ENCODE peak calls at places on chromosome 20, in seven cellular contexts. S is prostate gland, A is body of pancreas, Y is ovary, H is Peyer's patch, O is heart left ventricle, I is IMR-90. V is an unnamed sample. For H3K4me1, the result is how much of the 10 kb centered on the place peaks cover.

GRCh38 chr20:1291191-1291741 is 25.2 kb downstream of the SNPH start:
- DNase-seq in A (no peak), S (no peak), Y (no peak), I (peak), O (no peak), H (no peak), V (no peak)

GRCh38 chr20:13930246-13930645 is 60.2 kb downstream of the SEL1L2 start:
- DNase-seq in I (no peak), O (no peak), A (no peak), H (no peak), Y (no peak), S (no peak), V (no peak)

GRCh38 chr20:8443464-8444072 is 311.5 kb downstream of the PLCB1 start:
- DNase-seq in H (no peak), S (no peak), O (no peak), I (no peak), Y (no peak), A (no peak), V (no peak)

GRCh38 chr20:24547967-24548366 is 78.5 kb downstream of the SYNDIG1 start:
- DNase-seq in I (no peak), S (no peak), O (no peak), Y (no peak), H (no peak), A (no peak), V (no peak)

GRCh38 chr20:38057351-38057972 is 23.9 kb downstream of the RPRD1B start:
- DNase-seq in O (peak), A (peak), S (peak), H (peak), I (peak), Y (peak), V (peak)

GRCh38 chr20:62929051-62929538 is 2.8 kb upstream of the DIDO1 start:
- DNase-seq in I (peak), A (peak), H (peak), O (peak), S (peak), Y (peak), V (peak)

GRCh38 chr20:32893878-32894483 is 35.3 kb downstream of the EFCAB8 start:
- DNase-seq in S (no peak), I (peak), O (no peak), H (no peak), Y (no peak), A (no peak), V (no peak)

GRCh38 chr20:258963-259362 is 1.4 kb downstream of the DEFB132 start:
- DNase-seq in Y (no peak), A (no peak), S (no peak), H (no peak), I (peak), O (no peak), V (no peak)

GRCh38 chr20:50085481-50086365 is 27.2 kb downstream of the UBE2V1 start:
- DNase-seq in H (peak), O (no peak), Y (peak), I (peak), A (peak), S (peak), V (peak)
- H3K4me3 ChIP-seq in H (no peak), O (peak), Y (no peak), I (no peak), A (no peak), S (no peak), V (no peak)

GRCh38 chr20:10511507-10512231 is 76.6 kb downstream of the SLX4IP start:
- DNase-seq in Y (peak), I (peak), S (peak), A (peak), O (peak), H (peak), V (peak)
- H3K4me1 ChIP-seq in Y (under half), I (under half), S (under half), A (under half), O (under half), H (under half), V (under half)

GRCh38 chr20:35277127-35277526 is 795 bp downstream of the MMP24OS start:
- DNase-seq in Y (no peak), O (no peak), A (no peak), H (no peak), S (no peak), I (no peak), V (no peak)

GRCh38 chr20:35277531-35278395 is at the start of gene MMP24OS:
- DNase-seq in Y (peak), I (peak), O (peak), A (peak), S (peak), H (peak), V (peak)

GRCh38 chr20:35274172-35275092 is 3.5 kb downstream of the MMP24OS start:
- DNase-seq in Y (no peak), S (no peak), H (no peak), O (no peak), I (no peak), A (no peak), V (no peak)

GRCh38 chr20:35276408-35276807 is 1.5 kb downstream of the MMP24OS start:
- DNase-seq in H (no peak), A (no peak), O (no peak), Y (no peak), I (no peak), S (no peak), V (no peak)

GRCh38 chr20:35275741-35276251 is 2.1 kb downstream of the MMP24OS start:
- DNase-seq in I (no peak), H (no peak), O (no peak), S (no peak), A (no peak), Y (no peak), V (no peak)
- TF ChIP-seq POLR2A in I (peak), H (no peak), O (no peak), S (no peak), A (no peak), Y (no peak), V (no peak)

DNA sequence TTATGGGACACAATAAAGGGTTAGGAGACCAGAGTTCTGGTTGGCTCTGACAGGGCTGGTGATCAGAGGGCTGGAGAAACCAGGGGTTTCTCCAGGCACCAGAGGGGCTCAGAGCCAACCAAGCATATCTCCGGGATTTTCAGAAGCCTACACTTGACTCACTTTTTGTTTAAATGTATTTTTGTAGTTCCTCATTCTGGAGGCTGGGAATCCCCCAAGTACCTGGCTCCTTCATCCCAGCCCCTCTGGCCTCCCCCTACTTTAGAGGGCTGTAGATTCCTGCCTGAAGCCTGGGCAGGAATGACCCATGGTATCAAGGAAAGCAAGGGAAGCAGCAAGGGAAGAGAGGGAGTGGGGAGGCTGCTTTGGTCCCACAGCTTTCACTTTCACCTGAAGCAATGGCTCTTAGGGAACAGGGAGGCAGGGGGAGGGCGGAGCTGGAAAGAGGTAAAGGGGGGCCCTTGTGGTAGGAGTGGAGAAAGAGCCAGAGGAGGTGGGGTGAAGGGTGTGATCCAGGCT is 973 bp downstream of the CD40 start:
- DNase-seq in O (no peak), Y (no peak), I (no peak), A (no peak), H (peak), S (no peak), V (no peak)
- H3K4me3 ChIP-seq in O (peak), Y (peak), I (no peak), A (no peak), H (peak), S (peak), V (no peak)

DNA sequence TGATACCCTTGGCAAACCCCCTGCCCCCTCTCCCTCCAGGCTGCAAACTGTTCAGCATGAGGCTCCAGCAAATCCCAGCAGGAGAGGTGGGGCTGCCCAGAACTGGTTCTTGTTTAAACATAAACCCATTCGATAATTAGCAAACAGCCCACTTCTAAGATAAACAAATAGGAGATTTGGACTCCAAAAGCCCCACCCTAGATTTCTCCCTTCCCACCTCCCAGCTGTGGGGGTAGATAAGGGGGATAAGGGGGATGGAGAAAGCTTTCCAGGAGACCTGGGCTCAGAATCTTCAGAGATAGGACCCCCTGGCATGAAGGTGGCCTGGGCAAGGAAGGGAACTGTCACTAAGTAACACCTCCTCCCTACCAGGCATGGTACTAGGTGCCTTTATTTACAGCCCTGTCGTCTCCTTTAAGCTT is 4.8 kb downstream of the SDC4 start:
- DNase-seq in A (peak), H (no peak), Y (no peak), S (peak), I (no peak), O (no peak), V (peak)
- H3K4me1 ChIP-seq in A (half or more), H (half or more), Y (under half), S (under half), I (half or more), O (half or more), V (half or more)

DNA sequence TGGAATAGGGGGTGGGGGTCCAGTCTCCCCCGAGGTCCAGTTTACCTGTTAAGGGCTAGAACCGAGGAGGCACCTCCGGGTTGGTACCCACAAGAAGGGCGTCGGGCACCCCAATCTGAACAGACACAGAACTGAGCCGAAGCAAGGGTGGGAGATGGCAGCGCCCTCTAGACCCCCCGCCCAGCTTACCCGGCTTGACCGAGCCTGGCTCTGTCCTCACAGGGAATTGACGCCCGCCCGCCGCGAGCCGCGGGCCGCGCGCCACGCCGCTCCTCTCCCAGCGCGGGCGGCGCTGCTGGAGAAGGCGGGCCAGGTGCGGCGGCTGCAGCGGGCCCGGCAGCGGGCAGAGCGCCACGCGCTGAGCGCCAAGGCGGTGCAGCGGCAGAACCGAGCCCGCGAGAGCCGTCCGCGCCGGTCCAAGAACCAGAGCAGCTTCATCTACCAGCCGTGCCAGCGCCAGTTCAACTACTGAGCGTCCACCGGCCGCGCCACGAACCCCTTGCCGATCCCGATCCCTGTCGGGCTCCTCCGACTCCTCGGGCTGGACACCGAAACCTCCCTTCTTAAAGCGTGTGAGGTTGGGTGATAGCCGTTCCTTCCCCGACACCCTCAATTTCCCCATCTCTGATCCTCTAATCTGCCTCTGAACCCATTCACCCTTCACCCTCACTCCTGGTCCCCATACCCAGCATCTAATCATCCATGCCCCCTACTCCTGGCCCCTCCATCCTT is 5.9 kb downstream of the TP53INP2 start:
- DNase-seq in A (peak), S (peak), I (peak), O (peak), Y (peak), H (no peak), V (peak)
- TF ChIP-seq POLR2A in A (no peak), S (no peak), I (no peak), O (no peak), Y (no peak), H (no peak), V (no peak)

GRCh38 chr20:45912344-45912682 is 358 bp upstream of the PLTP start:
- DNase-seq in S (no peak), Y (no peak), I (no peak), A (no peak), H (no peak), O (no peak), V (no peak)
- H3K4me3 ChIP-seq in S (peak), Y (peak), I (peak), A (no peak), H (peak), O (peak), V (peak)

DNA sequence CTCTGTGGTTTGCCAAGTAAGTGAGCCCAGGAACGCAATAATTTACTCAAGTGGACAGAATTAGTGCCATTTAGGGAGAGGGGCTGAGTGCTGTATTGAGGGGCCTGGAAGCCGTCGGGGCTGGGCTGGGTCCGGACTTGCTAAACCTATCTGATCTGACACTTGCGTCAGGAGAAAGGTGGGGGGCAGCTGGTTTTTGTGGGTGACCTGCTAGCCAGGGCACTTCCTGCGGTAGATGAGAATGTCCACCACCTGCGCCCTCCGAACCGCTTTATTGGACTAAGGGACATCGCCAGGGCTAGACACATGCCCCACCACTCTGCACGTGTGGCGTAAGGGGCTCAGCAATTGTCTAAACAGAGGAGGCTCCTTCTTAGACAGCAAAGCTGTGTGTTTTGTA is 139.1 kb downstream of the CDH4 start:
- DNase-seq in A (no peak), S (no peak), O (no peak), Y (no peak), H (no peak), I (no peak), V (no peak)
- H3K4me1 ChIP-seq in A (under half), S (under half), O (under half), Y (under half), H (under half), I (under half), V (under half)

V was measured in transverse colon.